ENCODE peak calls at places on chromosomes 16 and 17, in eight cellular contexts. X is C1 segment of cervical spinal cord; O is amygdala; L is bronchial epithelial cell; E is T1000; H is astrocyte of the spinal cord; B is activated CD4-positive, alpha-beta T cell treated with anti-CD3 and anti-CD28 coated beads, Interleukin-2, amount 10 ng/mL, durations not matched to agents 7 days and 5 days; F is GM03348. U is an unnamed sample.

GRCh38 chr16:58128721-58129096 is 472 bp downstream of the CFAP20 start:
- DNase-seq in X (no peak), O (no peak), L (no peak), E (no peak), H (no peak), B (peak), F (peak), U (no peak)

GRCh38 chr17:5861246-5861645 is 208.9 kb upstream of the WSCD1 start:
- DNase-seq in X (peak), O (no peak), L (no peak), E (no peak), H (no peak), B (no peak), F (no peak), U (no peak)

GRCh38 chr16:6573577-6573976 is 759.1 kb upstream of the RBFOX1 start:
- DNase-seq in X (peak), O (peak), L (no peak), E (no peak), H (no peak), B (no peak), F (no peak), U (no peak)

GRCh38 chr16:58418026-58418425 is 25.8 kb downstream of the GINS3 start:
- DNase-seq in X (no peak), O (no peak), L (no peak), E (no peak), H (no peak), B (no peak), F (no peak), U (no peak)

GRCh38 chr16:11100239-11100750 is 155.7 kb downstream of the SOCS1 start:
- DNase-seq in X (peak), O (peak), L (no peak), E (peak), H (peak), B (peak), F (peak), U (peak)

GRCh38 chr17:48155889-48156670 is 48.5 kb downstream of the SNX11 start:
- DNase-seq in X (no peak), O (no peak), L (no peak), E (no peak), H (no peak), B (no peak), F (no peak), U (no peak)

GRCh38 chr16:27177031-27177774 is 26.1 kb upstream of the KDM8 start:
- DNase-seq in X (no peak), O (no peak), L (peak), E (no peak), H (peak), B (no peak), F (peak), U (peak)

GRCh38 chr16:87945351-87946042 is 5.7 kb upstream of the BANP start:
- DNase-seq in X (peak), O (peak), L (peak), E (no peak), H (peak), B (no peak), F (peak), U (no peak)

GRCh38 chr16:49474741-49475140 is 101.1 kb downstream of the C16orf78 start:
- DNase-seq in X (no peak), O (no peak), L (no peak), E (no peak), H (no peak), B (no peak), F (no peak), U (no peak)

GRCh38 chr17:40331743-40332641 is 23.0 kb downstream of the RARA start:
- DNase-seq in X (peak), O (peak), L (no peak), E (no peak), H (peak), B (peak), F (peak), U (peak)

GRCh38 chr17:55316499-55316898 is 51.7 kb downstream of the HLF start:
- DNase-seq in X (no peak), O (no peak), L (no peak), E (no peak), H (no peak), B (no peak), F (no peak), U (no peak)

GRCh38 chr17:64565563-64565962 is 58.8 kb downstream of the CEP95 start:
- DNase-seq in X (no peak), O (no peak), L (no peak), E (no peak), H (no peak), B (no peak), F (no peak), U (no peak)

GRCh38 chr17:78433780-78434335 is 55.4 kb downstream of the PGS1 start:
- DNase-seq in X (no peak), O (no peak), L (no peak), E (no peak), H (no peak), B (no peak), F (no peak), U (peak)

GRCh38 chr17:71423871-71424546 is 696.8 kb upstream of the SOX9 start:
- DNase-seq in X (no peak), O (no peak), L (peak), E (peak), H (peak), B (no peak), F (no peak), U (no peak)

GRCh38 chr17:37094391-37094790 is 145.6 kb downstream of the AATF start:
- DNase-seq in X (no peak), O (peak), L (no peak), E (no peak), H (no peak), B (no peak), F (no peak), U (no peak)

GRCh38 chr17:79888811-79889634 is 49.8 kb upstream of the CBX4 start:
- DNase-seq in X (no peak), O (no peak), L (no peak), E (no peak), H (no peak), B (no peak), F (no peak), U (no peak)

GRCh38 chr17:82303944-82304808 is 13.2 kb downstream of the CD7 start:
- DNase-seq in X (no peak), O (no peak), L (no peak), E (no peak), H (no peak), B (no peak), F (no peak), U (no peak)

GRCh38 chr17:4617590-4618356 is 23.7 kb downstream of the ALOX15 start:
- DNase-seq in X (no peak), O (no peak), L (no peak), E (no peak), H (no peak), B (no peak), F (no peak), U (no peak)

GRCh38 chr16:57591086-57591869 is 37.2 kb upstream of the ADGRG1 start:
- DNase-seq in X (peak), O (peak), L (peak), E (peak), H (peak), B (peak), F (peak), U (peak)

GRCh38 chr16:31472559-31473203 is 729 bp downstream of the TGFB1I1 start:
- DNase-seq in X (peak), O (no peak), L (peak), E (peak), H (peak), B (peak), F (peak), U (peak)

GRCh38 chr17:77089118-77089477 is 51.7 kb upstream of the SEC14L1 start:
- DNase-seq in X (no peak), O (no peak), L (no peak), E (no peak), H (no peak), B (peak), F (no peak), U (no peak)

GRCh38 chr16:84611041-84611440 is 6.8 kb downstream of the COTL1 start:
- DNase-seq in X (no peak), O (no peak), L (no peak), E (no peak), H (peak), B (no peak), F (peak), U (no peak)

GRCh38 chr16:4925791-4926190 is 11.2 kb downstream of the PPL start:
- DNase-seq in X (no peak), O (no peak), L (no peak), E (no peak), H (no peak), B (no peak), F (no peak), U (no peak)

GRCh38 chr16:85206472-85207356 is 94.4 kb upstream of the CIBAR2 start:
- DNase-seq in X (peak), O (peak), L (no peak), E (no peak), H (no peak), B (no peak), F (no peak), U (peak)

GRCh38 chr16:61921373-61921772 is 114.9 kb downstream of the CDH8 start:
- DNase-seq in X (no peak), O (no peak), L (no peak), E (no peak), H (no peak), B (no peak), F (no peak), U (no peak)

GRCh38 chr17:45704251-45704650 is 79.9 kb upstream of the CRHR1 start:
- DNase-seq in X (no peak), O (no peak), L (no peak), E (no peak), H (no peak), B (no peak), F (no peak), U (no peak)

GRCh38 chr16:58614860-58615259 is 14.8 kb downstream of the CNOT1 start:
- DNase-seq in X (no peak), O (no peak), L (no peak), E (no peak), H (no peak), B (no peak), F (no peak), U (no peak)

GRCh38 chr17:31448467-31449077 is 57.1 kb downstream of the RAB11FIP4 start:
- DNase-seq in X (no peak), O (no peak), L (no peak), E (no peak), H (peak), B (no peak), F (peak), U (no peak)

GRCh38 chr17:28406478-28406824 is 439 bp upstream of the SLC46A1 start:
- DNase-seq in X (no peak), O (no peak), L (peak), E (no peak), H (no peak), B (no peak), F (no peak), U (no peak)

GRCh38 chr17:3157218-3157617 is 29.9 kb upstream of the OR1G1 start:
- DNase-seq in X (no peak), O (no peak), L (no peak), E (no peak), H (no peak), B (no peak), F (no peak), U (no peak)

GRCh38 chr16:56956076-56956475 is 5.7 kb upstream of the CETP start:
- DNase-seq in X (no peak), O (no peak), L (no peak), E (no peak), H (no peak), B (no peak), F (no peak), U (no peak)

GRCh38 chr16:3646348-3646920 is 8.1 kb upstream of the DNASE1 start:
- DNase-seq in X (no peak), O (no peak), L (peak), E (no peak), H (peak), B (no peak), F (no peak), U (no peak)

GRCh38 chr17:68033636-68034451 is 1.7 kb upstream of the KPNA2 start:
- DNase-seq in X (peak), O (no peak), L (peak), E (peak), H (peak), B (no peak), F (peak), U (peak)

GRCh38 chr16:2039286-2040030 is 8.2 kb downstream of the NTHL1 start:
- DNase-seq in X (no peak), O (no peak), L (peak), E (no peak), H (peak), B (no peak), F (peak), U (peak)

GRCh38 chr17:57927048-57927723 is 28.0 kb downstream of the CUEDC1 start:
- DNase-seq in X (no peak), O (peak), L (no peak), E (peak), H (peak), B (no peak), F (peak), U (no peak)

GRCh38 chr17:61267847-61268246 is 131.8 kb upstream of the TBX2 start:
- DNase-seq in X (no peak), O (no peak), L (no peak), E (no peak), H (no peak), B (no peak), F (no peak), U (no peak)

GRCh38 chr16:30353438-30354129 is 1.5 kb downstream of the CD2BP2 start:
- DNase-seq in X (no peak), O (no peak), L (no peak), E (no peak), H (no peak), B (no peak), F (no peak), U (no peak)

GRCh38 chr17:37737971-37738370 is 6.9 kb downstream of the HNF1B start:
- DNase-seq in X (no peak), O (no peak), L (no peak), E (no peak), H (peak), B (no peak), F (no peak), U (peak)

GRCh38 chr17:28937044-28937729 is 14.1 kb downstream of the PHF12 start:
- DNase-seq in X (peak), O (peak), L (peak), E (no peak), H (no peak), B (no peak), F (no peak), U (no peak)

GRCh38 chr17:82113422-82113821 is 15.4 kb upstream of the FASN start:
- DNase-seq in X (no peak), O (no peak), L (no peak), E (no peak), H (no peak), B (no peak), F (no peak), U (no peak)